ENCODE peak calls at places on chromosome 11, in ten cellular contexts. One of them, this sample, is unnamed.

GRCh38 chr11:10648896-10649295 is 44.7 kb downstream of the IRAG1 start:
- DNase-seq in PC-9: no peak
- DNase-seq in MM.1S: no peak
- DNase-seq in OCI-LY7: no peak
- DNase-seq in IMR-90: no peak
- DNase-seq in neuronal stem cell: no peak
- DNase-seq in endothelial cell of umbilical vein: no peak
- DNase-seq in fibroblast of lung: no peak
- DNase-seq in astrocyte: no peak
- DNase-seq in K562: no peak
- DNase-seq in this sample: no peak

GRCh38 chr11:95145430-95146063 is 55.9 kb downstream of the ENDOD1 start:
- DNase-seq in IMR-90: no peak
- DNase-seq in PC-9: no peak
- DNase-seq in MM.1S: peak; percentile 87
- DNase-seq in endothelial cell of umbilical vein: no peak
- DNase-seq in neuronal stem cell: no peak
- DNase-seq in K562: no peak
- DNase-seq in OCI-LY7: no peak
- DNase-seq in fibroblast of lung: no peak
- DNase-seq in astrocyte: no peak
- DNase-seq in this sample: no peak

GRCh38 chr11:126194121-126194543 is 17.3 kb downstream of the RPUSD4 start:
- DNase-seq in K562: peak; percentile 50
- DNase-seq in MM.1S: peak; percentile 53
- DNase-seq in IMR-90: peak; percentile 59
- DNase-seq in fibroblast of lung: peak; percentile 74
- DNase-seq in astrocyte: no peak
- DNase-seq in OCI-LY7: peak; percentile 49
- DNase-seq in PC-9: peak; percentile 48
- DNase-seq in endothelial cell of umbilical vein: peak; percentile 67
- DNase-seq in neuronal stem cell: peak; percentile 41
- DNase-seq in this sample: peak; percentile 93

GRCh38 chr11:129853508-129854228 is 38.0 kb downstream of the TMEM45B start:
- DNase-seq in PC-9: peak; percentile 88
- DNase-seq in astrocyte: no peak
- DNase-seq in neuronal stem cell: no peak
- DNase-seq in IMR-90: peak; percentile 49
- DNase-seq in MM.1S: no peak
- DNase-seq in K562: no peak
- DNase-seq in fibroblast of lung: peak; percentile 56
- DNase-seq in OCI-LY7: peak; percentile 52
- DNase-seq in endothelial cell of umbilical vein: no peak
- DNase-seq in this sample: no peak

GRCh38 chr11:96112192-96113099 is 188.5 kb upstream of the MTMR2 start:
- DNase-seq in K562: no peak
- DNase-seq in IMR-90: peak; percentile 54
- DNase-seq in fibroblast of lung: peak; percentile 36
- DNase-seq in OCI-LY7: no peak
- DNase-seq in endothelial cell of umbilical vein: no peak
- DNase-seq in neuronal stem cell: no peak
- DNase-seq in astrocyte: no peak
- DNase-seq in PC-9: no peak
- DNase-seq in MM.1S: no peak
- DNase-seq in this sample: no peak

GRCh38 chr11:78268516-78269410 is 80.0 kb downstream of the USP35 start:
- DNase-seq in fibroblast of lung: peak; percentile 25
- DNase-seq in K562: no peak
- DNase-seq in neuronal stem cell: no peak
- DNase-seq in OCI-LY7: no peak
- DNase-seq in astrocyte: peak; percentile 33
- DNase-seq in endothelial cell of umbilical vein: peak; percentile 30
- DNase-seq in IMR-90: peak; percentile 26
- DNase-seq in PC-9: no peak
- DNase-seq in MM.1S: no peak
- DNase-seq in this sample: peak; percentile 79

GRCh38 chr11:125224391-125225015 is 60.0 kb downstream of the PKNOX2 start:
- DNase-seq in endothelial cell of umbilical vein: peak; percentile 45
- DNase-seq in PC-9: no peak
- DNase-seq in K562: peak; percentile 8
- DNase-seq in astrocyte: no peak
- DNase-seq in fibroblast of lung: peak; percentile 60
- DNase-seq in MM.1S: no peak
- DNase-seq in neuronal stem cell: no peak
- DNase-seq in OCI-LY7: no peak
- DNase-seq in IMR-90: peak; percentile 23
- DNase-seq in this sample: peak; percentile 87

GRCh38 chr11:39139581-39139980 is 2319.9 kb downstream of the LRRC4C start:
- DNase-seq in IMR-90: no peak
- DNase-seq in endothelial cell of umbilical vein: no peak
- DNase-seq in OCI-LY7: no peak
- DNase-seq in MM.1S: no peak
- DNase-seq in neuronal stem cell: no peak
- DNase-seq in K562: no peak
- DNase-seq in fibroblast of lung: no peak
- DNase-seq in astrocyte: no peak
- DNase-seq in PC-9: no peak
- DNase-seq in this sample: no peak

GRCh38 chr11:15342163-15342562 is 227.4 kb downstream of the INSC start:
- DNase-seq in PC-9: no peak
- DNase-seq in K562: no peak
- DNase-seq in OCI-LY7: no peak
- DNase-seq in IMR-90: no peak
- DNase-seq in astrocyte: no peak
- DNase-seq in endothelial cell of umbilical vein: no peak
- DNase-seq in neuronal stem cell: no peak
- DNase-seq in fibroblast of lung: no peak
- DNase-seq in MM.1S: no peak
- DNase-seq in this sample: no peak

GRCh38 chr11:29333993-29334780 is 682.6 kb downstream of the KCNA4 start:
- DNase-seq in fibroblast of lung: peak; percentile 67
- DNase-seq in K562: peak; percentile 1
- DNase-seq in endothelial cell of umbilical vein: peak; percentile 61
- DNase-seq in OCI-LY7: peak; percentile 27
- DNase-seq in neuronal stem cell: peak; percentile 18
- DNase-seq in astrocyte: peak; percentile 63
- DNase-seq in MM.1S: peak; percentile 38
- DNase-seq in IMR-90: peak; percentile 88
- DNase-seq in PC-9: no peak
- DNase-seq in this sample: no peak

GRCh38 chr11:122727101-122727929 is 71.8 kb downstream of the UBASH3B start:
- DNase-seq in endothelial cell of umbilical vein: peak; percentile 34
- DNase-seq in K562: no peak
- DNase-seq in OCI-LY7: peak; percentile 63
- DNase-seq in neuronal stem cell: peak; percentile 17
- DNase-seq in IMR-90: no peak
- DNase-seq in fibroblast of lung: no peak
- DNase-seq in PC-9: no peak
- DNase-seq in astrocyte: no peak
- DNase-seq in MM.1S: peak; percentile 90
- DNase-seq in this sample: peak; percentile 37

GRCh38 chr11:27705873-27706820 is 5.9 kb upstream of the BDNF start:
- DNase-seq in fibroblast of lung: peak; percentile 40
- DNase-seq in astrocyte: peak; percentile 64
- DNase-seq in MM.1S: peak; percentile 41
- DNase-seq in IMR-90: peak; percentile 64
- DNase-seq in PC-9: peak; percentile 14
- DNase-seq in endothelial cell of umbilical vein: peak; percentile 6
- DNase-seq in neuronal stem cell: no peak
- DNase-seq in OCI-LY7: peak; percentile 26
- DNase-seq in K562: peak; percentile 18
- DNase-seq in this sample: peak; percentile 43

GRCh38 chr11:117319214-117319840 is 3.3 kb upstream of the BACE1 start:
- DNase-seq in PC-9: no peak
- DNase-seq in MM.1S: no peak
- DNase-seq in endothelial cell of umbilical vein: peak; percentile 75
- DNase-seq in fibroblast of lung: peak; percentile 53
- DNase-seq in IMR-90: peak; percentile 35
- DNase-seq in astrocyte: peak; percentile 73
- DNase-seq in neuronal stem cell: no peak
- DNase-seq in OCI-LY7: no peak
- DNase-seq in K562: no peak
- DNase-seq in this sample: peak; percentile 81

DNA sequence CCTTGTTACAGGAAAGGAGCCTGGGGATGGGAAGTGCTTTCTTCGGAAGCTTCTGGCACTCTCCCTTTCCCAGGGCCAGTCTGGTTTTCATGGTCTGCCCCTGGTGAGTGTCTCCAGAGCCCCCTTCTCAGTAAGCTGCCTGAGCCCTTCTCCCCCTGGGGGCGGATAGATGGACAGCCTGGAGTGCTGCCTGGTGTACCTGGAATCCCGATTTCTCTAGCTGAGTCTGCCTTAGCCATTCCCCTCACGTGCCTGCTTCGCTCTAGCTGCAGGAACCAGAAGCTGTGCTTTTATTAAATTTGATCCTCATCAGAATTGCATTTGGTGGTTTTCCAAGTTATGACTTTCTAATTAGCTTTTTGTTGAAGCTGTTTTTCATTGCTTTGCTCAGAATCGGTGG is 152.9 kb upstream of the NAV2 start:
- DNase-seq in IMR-90: no peak
- DNase-seq in endothelial cell of umbilical vein: no peak
- DNase-seq in OCI-LY7: no peak
- DNase-seq in PC-9: no peak
- DNase-seq in MM.1S: no peak
- DNase-seq in K562: no peak
- DNase-seq in astrocyte: no peak
- DNase-seq in neuronal stem cell: no peak
- DNase-seq in fibroblast of lung: no peak
- DNase-seq in this sample: no peak
- H2AFZ ChIP-seq in IMR-90: no peak overlapping the region
- H2AFZ ChIP-seq in endothelial cell of umbilical vein: no peak overlapping the region
- H2AFZ ChIP-seq in OCI-LY7: no peak overlapping the region
- H2AFZ ChIP-seq in PC-9: no peak overlapping the region
- H2AFZ ChIP-seq in MM.1S: no peak overlapping the region
- H2AFZ ChIP-seq in K562: no peak overlapping the region
- H2AFZ ChIP-seq in astrocyte: no peak overlapping the region
- H2AFZ ChIP-seq in neuronal stem cell: no peak overlapping the region
- H2AFZ ChIP-seq in fibroblast of lung: no peak overlapping the region
- H2AFZ ChIP-seq in this sample: no peak overlapping the region

GRCh38 chr11:84721561-84721961 is 905.6 kb downstream of the DLG2 start:
- DNase-seq in PC-9: no peak
- DNase-seq in astrocyte: no peak
- DNase-seq in endothelial cell of umbilical vein: no peak
- DNase-seq in neuronal stem cell: no peak
- DNase-seq in IMR-90: no peak
- DNase-seq in fibroblast of lung: no peak
- DNase-seq in MM.1S: peak; percentile 62
- DNase-seq in OCI-LY7: no peak
- DNase-seq in K562: no peak
- DNase-seq in this sample: no peak

GRCh38 chr11:84720706-84721402 is 906.3 kb downstream of the DLG2 start:
- DNase-seq in K562: no peak
- DNase-seq in neuronal stem cell: peak; percentile 20
- DNase-seq in endothelial cell of umbilical vein: no peak
- DNase-seq in IMR-90: no peak
- DNase-seq in fibroblast of lung: peak; percentile 1
- DNase-seq in astrocyte: no peak
- DNase-seq in MM.1S: peak; percentile 41
- DNase-seq in OCI-LY7: no peak
- DNase-seq in PC-9: no peak
- DNase-seq in this sample: no peak

GRCh38 chr11:84719935-84720577 is 907.1 kb downstream of the DLG2 start:
- DNase-seq in MM.1S: no peak
- DNase-seq in fibroblast of lung: no peak
- DNase-seq in astrocyte: no peak
- DNase-seq in neuronal stem cell: peak; percentile 17
- DNase-seq in IMR-90: no peak
- DNase-seq in K562: no peak
- DNase-seq in endothelial cell of umbilical vein: no peak
- DNase-seq in PC-9: no peak
- DNase-seq in OCI-LY7: no peak
- DNase-seq in this sample: no peak

GRCh38 chr11:84722583-84723108 is 904.5 kb downstream of the DLG2 start:
- DNase-seq in fibroblast of lung: no peak
- DNase-seq in MM.1S: peak; percentile 39
- DNase-seq in endothelial cell of umbilical vein: no peak
- DNase-seq in OCI-LY7: peak; percentile 6
- DNase-seq in PC-9: no peak
- DNase-seq in K562: no peak
- DNase-seq in astrocyte: no peak
- DNase-seq in neuronal stem cell: peak; percentile 33
- DNase-seq in IMR-90: no peak
- DNase-seq in this sample: no peak
- H3K4me2 ChIP-seq in fibroblast of lung: no peak overlapping the region
- H3K4me2 ChIP-seq in MM.1S: no peak overlapping the region
- H3K4me2 ChIP-seq in endothelial cell of umbilical vein: no peak overlapping the region
- H3K4me2 ChIP-seq in OCI-LY7: no peak overlapping the region
- H3K4me2 ChIP-seq in PC-9: no peak overlapping the region
- H3K4me2 ChIP-seq in K562: no peak overlapping the region
- H3K4me2 ChIP-seq in astrocyte: no peak overlapping the region
- H3K4me2 ChIP-seq in neuronal stem cell: no peak overlapping the region
- H3K4me2 ChIP-seq in IMR-90: no peak overlapping the region
- H3K4me2 ChIP-seq in this sample: no peak overlapping the region

DNA sequence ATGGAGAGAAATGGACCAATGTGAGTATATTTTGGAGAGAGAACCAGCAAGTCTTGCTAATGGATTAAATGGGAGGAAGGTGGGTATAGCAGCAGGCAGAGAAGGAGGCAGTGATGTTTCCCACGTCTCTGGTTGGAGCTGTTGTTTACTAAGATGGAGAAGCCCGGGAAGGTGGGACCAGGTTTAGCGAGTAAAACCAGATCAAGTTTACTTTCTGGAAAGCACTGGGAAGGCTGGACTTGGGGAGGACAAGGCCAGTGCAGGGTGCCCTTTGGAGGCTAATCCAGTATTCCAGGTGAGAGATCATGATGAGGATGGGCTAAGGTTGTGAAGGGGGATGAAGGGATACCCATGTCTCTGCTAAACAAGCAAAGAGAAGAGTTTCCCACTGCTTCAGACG is 25.2 kb downstream of the COMMD9 start:
- DNase-seq in MM.1S: no peak
- DNase-seq in neuronal stem cell: no peak
- DNase-seq in OCI-LY7: no peak
- DNase-seq in K562: no peak
- DNase-seq in astrocyte: no peak
- DNase-seq in endothelial cell of umbilical vein: no peak
- DNase-seq in PC-9: no peak
- DNase-seq in fibroblast of lung: no peak
- DNase-seq in IMR-90: no peak
- DNase-seq in this sample: peak; percentile 23
- H2AFZ ChIP-seq in MM.1S: no peak overlapping the region
- H2AFZ ChIP-seq in neuronal stem cell: no peak overlapping the region
- H2AFZ ChIP-seq in OCI-LY7: no peak overlapping the region
- H2AFZ ChIP-seq in K562: no peak overlapping the region
- H2AFZ ChIP-seq in astrocyte: no peak overlapping the region
- H2AFZ ChIP-seq in endothelial cell of umbilical vein: no peak overlapping the region
- H2AFZ ChIP-seq in PC-9: no peak overlapping the region
- H2AFZ ChIP-seq in fibroblast of lung: no peak overlapping the region
- H2AFZ ChIP-seq in IMR-90: no peak overlapping the region
- H2AFZ ChIP-seq in this sample: no peak overlapping the region

DNA sequence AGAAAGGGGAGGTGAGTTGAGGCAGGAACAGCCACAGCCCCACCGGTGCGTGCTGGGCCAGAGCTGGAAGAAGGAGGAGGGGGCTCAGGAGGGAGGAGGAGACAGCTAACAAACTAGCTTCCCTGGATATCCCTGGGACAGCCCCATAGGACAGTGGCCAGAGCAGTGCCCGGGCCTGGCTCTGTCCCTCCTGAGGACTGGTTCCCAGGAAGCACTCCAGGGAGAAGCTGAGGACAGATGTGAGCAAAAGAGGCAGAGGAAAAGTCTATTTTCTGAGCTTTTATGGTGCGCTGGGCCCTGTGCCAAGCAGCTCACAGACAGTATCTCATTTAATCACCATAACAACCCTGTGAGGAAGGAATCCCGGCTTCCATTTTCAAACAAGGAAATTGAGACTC is 8.3 kb downstream of the DCHS1 start:
- DNase-seq in fibroblast of lung: no peak
- DNase-seq in OCI-LY7: no peak
- DNase-seq in neuronal stem cell: no peak
- DNase-seq in astrocyte: no peak
- DNase-seq in MM.1S: no peak
- DNase-seq in IMR-90: peak; percentile 56
- DNase-seq in PC-9: no peak
- DNase-seq in K562: no peak
- DNase-seq in endothelial cell of umbilical vein: peak; percentile 67
- DNase-seq in this sample: no peak
- H3K4me2 ChIP-seq in fibroblast of lung: peak overlapping the region; percentile 32
- H3K4me2 ChIP-seq in OCI-LY7: peak overlapping the region; percentile 85
- H3K4me2 ChIP-seq in neuronal stem cell: no peak overlapping the region
- H3K4me2 ChIP-seq in astrocyte: peak overlapping the region; percentile 73
- H3K4me2 ChIP-seq in MM.1S: no peak overlapping the region
- H3K4me2 ChIP-seq in IMR-90: no peak overlapping the region
- H3K4me2 ChIP-seq in PC-9: no peak overlapping the region
- H3K4me2 ChIP-seq in K562: no peak overlapping the region
- H3K4me2 ChIP-seq in endothelial cell of umbilical vein: peak overlapping the region; percentile 55
- H3K4me2 ChIP-seq in this sample: no peak overlapping the region

This sample was measured in osteoblast.